ENCODE peak calls at places on chromosomes 12 and 14, in nine cellular contexts. Y is SJCRH30; E is sigmoid colon; N is NK-92 treated with Interleukin-12 subunit alpha and Interleukin-12 subunit beta, amount 100 ng/mL, for 24 hours; T is dorsolateral prefrontal cortex; J is right lobe of liver; V is NCI-H1092 treated with DMSO at 0.1 percent for 48 hours; Z is left ventricle myocardium superior; X is anterior cingulate cortex. Q is an unnamed sample.

GRCh38 chr12:19411234-19412221 is 27.8 kb upstream of the AEBP2 start:
- DNase-seq in Y (no peak), E (no peak), N (no peak), T (no peak), J (no peak), V (no peak), Z (no peak), X (no peak), Q (no peak)

GRCh38 chr12:130994821-130995375 is 41.2 kb downstream of the ADGRD1 start:
- DNase-seq in Y (no peak), E (peak), N (no peak), T (peak), J (no peak), V (no peak), Z (no peak), X (no peak), Q (no peak)

GRCh38 chr12:119444462-119445044 is 110.0 kb downstream of the CCDC60 start:
- DNase-seq in Y (peak), E (no peak), N (peak), T (peak), J (peak), V (peak), Z (peak), X (peak), Q (no peak)

GRCh38 chr14:53109028-53109687 is 44.0 kb downstream of the DDHD1 start:
- DNase-seq in Y (no peak), E (no peak), N (peak), T (no peak), J (no peak), V (no peak), Z (no peak), X (no peak), Q (no peak)

GRCh38 chr14:71115306-71115705 is 208.0 kb downstream of the PCNX1 start:
- DNase-seq in Y (no peak), E (no peak), N (no peak), T (no peak), J (no peak), V (no peak), Z (no peak), X (no peak), Q (no peak)

GRCh38 chr12:89574736-89575208 is 48.9 kb upstream of the POC1B start:
- DNase-seq in Y (peak), E (no peak), N (no peak), T (no peak), J (no peak), V (no peak), Z (no peak), X (no peak), Q (peak)

GRCh38 chr14:89349196-89350008 is 67.6 kb downstream of the FOXN3 start:
- DNase-seq in Y (peak), E (peak), N (no peak), T (peak), J (peak), V (peak), Z (no peak), X (peak), Q (no peak)

GRCh38 chr12:27511031-27511722 is 12.8 kb upstream of the PPFIBP1 start:
- DNase-seq in Y (no peak), E (no peak), N (no peak), T (no peak), J (no peak), V (no peak), Z (no peak), X (no peak), Q (no peak)

Q was measured in heart left ventricle.